ENCODE peak calls at places on chromosomes 4 and X, in ten cellular contexts. One of them, this sample, is unnamed.
A peak's percentile ranks its signal among the peaks of the same experiment; 100 is the strongest.

GRCh38 chr4:114598191-114599121 is at the start of gene UGT8:
- DNase-seq in endothelial cell: peak; percentile 59
- DNase-seq in choroid plexus epithelial cell: peak; percentile 14
- DNase-seq in AG09309: no peak
- DNase-seq in heart left ventricle: no peak
- DNase-seq in CD14-positive monocyte: no peak
- DNase-seq in activated CD8-positive, alpha-beta T cell treated with anti-CD3 and anti-CD28 coated beads for 36 hours: peak; percentile 61
- DNase-seq in cardiac fibroblast: peak; percentile 8
- DNase-seq in astrocyte of the spinal cord: peak; percentile 16
- DNase-seq in H9: peak; percentile 77
- DNase-seq in this sample: peak; percentile 13

GRCh38 chr4:53713296-53713695 is 122.0 kb upstream of the LNX1 start:
- DNase-seq in heart left ventricle: no peak
- DNase-seq in astrocyte of the spinal cord: no peak
- DNase-seq in AG09309: no peak
- DNase-seq in CD14-positive monocyte: no peak
- DNase-seq in choroid plexus epithelial cell: peak; percentile 34
- DNase-seq in activated CD8-positive, alpha-beta T cell treated with anti-CD3 and anti-CD28 coated beads for 36 hours: no peak
- DNase-seq in H9: no peak
- DNase-seq in cardiac fibroblast: no peak
- DNase-seq in endothelial cell: no peak
- DNase-seq in this sample: no peak

GRCh38 chr4:131408102-131408501 is 1741.0 kb upstream of the PCDH10 start:
- DNase-seq in CD14-positive monocyte: no peak
- DNase-seq in cardiac fibroblast: no peak
- DNase-seq in choroid plexus epithelial cell: no peak
- DNase-seq in astrocyte of the spinal cord: no peak
- DNase-seq in H9: no peak
- DNase-seq in heart left ventricle: no peak
- DNase-seq in activated CD8-positive, alpha-beta T cell treated with anti-CD3 and anti-CD28 coated beads for 36 hours: no peak
- DNase-seq in endothelial cell: no peak
- DNase-seq in AG09309: no peak
- DNase-seq in this sample: no peak

GRCh38 chrX:115589419-115589818 is 28.4 kb downstream of the PLS3 start:
- DNase-seq in activated CD8-positive, alpha-beta T cell treated with anti-CD3 and anti-CD28 coated beads for 36 hours: no peak
- DNase-seq in cardiac fibroblast: no peak
- DNase-seq in H9: no peak
- DNase-seq in choroid plexus epithelial cell: no peak
- DNase-seq in astrocyte of the spinal cord: no peak
- DNase-seq in endothelial cell: no peak
- DNase-seq in AG09309: no peak
- DNase-seq in heart left ventricle: no peak
- DNase-seq in CD14-positive monocyte: no peak
- DNase-seq in this sample: no peak

GRCh38 chr4:24070117-24070516 is 180.3 kb upstream of the PPARGC1A start:
- DNase-seq in choroid plexus epithelial cell: peak; percentile 84
- DNase-seq in cardiac fibroblast: peak; percentile 47
- DNase-seq in endothelial cell: no peak
- DNase-seq in CD14-positive monocyte: no peak
- DNase-seq in H9: no peak
- DNase-seq in heart left ventricle: no peak
- DNase-seq in activated CD8-positive, alpha-beta T cell treated with anti-CD3 and anti-CD28 coated beads for 36 hours: no peak
- DNase-seq in astrocyte of the spinal cord: peak; percentile 79
- DNase-seq in AG09309: peak; percentile 25
- DNase-seq in this sample: peak; percentile 86

GRCh38 chrX:21004835-21005234 is 369.4 kb upstream of the CNKSR2 start:
- DNase-seq in heart left ventricle: no peak
- DNase-seq in CD14-positive monocyte: no peak
- DNase-seq in AG09309: no peak
- DNase-seq in choroid plexus epithelial cell: peak; percentile 2
- DNase-seq in H9: no peak
- DNase-seq in activated CD8-positive, alpha-beta T cell treated with anti-CD3 and anti-CD28 coated beads for 36 hours: no peak
- DNase-seq in cardiac fibroblast: no peak
- DNase-seq in astrocyte of the spinal cord: no peak
- DNase-seq in endothelial cell: no peak
- DNase-seq in this sample: peak; percentile 0

GRCh38 chr4:124414641-124415040 is 297.9 kb downstream of the ANKRD50 start:
- DNase-seq in cardiac fibroblast: no peak
- DNase-seq in heart left ventricle: no peak
- DNase-seq in CD14-positive monocyte: no peak
- DNase-seq in activated CD8-positive, alpha-beta T cell treated with anti-CD3 and anti-CD28 coated beads for 36 hours: no peak
- DNase-seq in choroid plexus epithelial cell: no peak
- DNase-seq in AG09309: no peak
- DNase-seq in H9: no peak
- DNase-seq in astrocyte of the spinal cord: peak; percentile 70
- DNase-seq in endothelial cell: no peak
- DNase-seq in this sample: peak; percentile 50

GRCh38 chr4:7929530-7929951 is 10.1 kb downstream of the AFAP1 start:
- DNase-seq in H9: peak; percentile 69
- DNase-seq in endothelial cell: no peak
- DNase-seq in CD14-positive monocyte: no peak
- DNase-seq in AG09309: no peak
- DNase-seq in astrocyte of the spinal cord: peak; percentile 58
- DNase-seq in choroid plexus epithelial cell: peak; percentile 47
- DNase-seq in heart left ventricle: no peak
- DNase-seq in activated CD8-positive, alpha-beta T cell treated with anti-CD3 and anti-CD28 coated beads for 36 hours: no peak
- DNase-seq in cardiac fibroblast: peak; percentile 33
- DNase-seq in this sample: no peak

GRCh38 chr4:153345011-153345981 is 808 bp downstream of the MND1 start:
- DNase-seq in heart left ventricle: peak; percentile 9
- DNase-seq in endothelial cell: peak; percentile 43
- DNase-seq in choroid plexus epithelial cell: peak; percentile 55
- DNase-seq in activated CD8-positive, alpha-beta T cell treated with anti-CD3 and anti-CD28 coated beads for 36 hours: peak; percentile 69
- DNase-seq in CD14-positive monocyte: no peak
- DNase-seq in cardiac fibroblast: peak; percentile 66
- DNase-seq in astrocyte of the spinal cord: peak; percentile 63
- DNase-seq in H9: peak; percentile 60
- DNase-seq in AG09309: no peak
- DNase-seq in this sample: peak; percentile 49

GRCh38 chr4:3461515-3462291 is 1.4 kb upstream of the DOK7 start:
- DNase-seq in CD14-positive monocyte: no peak
- DNase-seq in activated CD8-positive, alpha-beta T cell treated with anti-CD3 and anti-CD28 coated beads for 36 hours: no peak
- DNase-seq in endothelial cell: no peak
- DNase-seq in AG09309: no peak
- DNase-seq in H9: no peak
- DNase-seq in heart left ventricle: peak; percentile 79
- DNase-seq in cardiac fibroblast: peak; percentile 35
- DNase-seq in choroid plexus epithelial cell: no peak
- DNase-seq in astrocyte of the spinal cord: no peak
- DNase-seq in this sample: no peak

GRCh38 chr4:28621541-28621940 is 1760.9 kb downstream of the STIM2 start:
- DNase-seq in choroid plexus epithelial cell: no peak
- DNase-seq in heart left ventricle: no peak
- DNase-seq in CD14-positive monocyte: no peak
- DNase-seq in astrocyte of the spinal cord: no peak
- DNase-seq in cardiac fibroblast: no peak
- DNase-seq in H9: no peak
- DNase-seq in endothelial cell: no peak
- DNase-seq in AG09309: no peak
- DNase-seq in activated CD8-positive, alpha-beta T cell treated with anti-CD3 and anti-CD28 coated beads for 36 hours: no peak
- DNase-seq in this sample: no peak

GRCh38 chr4:900721-901120 is 31.4 kb downstream of the GAK start:
- DNase-seq in cardiac fibroblast: no peak
- DNase-seq in activated CD8-positive, alpha-beta T cell treated with anti-CD3 and anti-CD28 coated beads for 36 hours: no peak
- DNase-seq in choroid plexus epithelial cell: no peak
- DNase-seq in H9: no peak
- DNase-seq in CD14-positive monocyte: no peak
- DNase-seq in AG09309: no peak
- DNase-seq in heart left ventricle: no peak
- DNase-seq in endothelial cell: no peak
- DNase-seq in astrocyte of the spinal cord: no peak
- DNase-seq in this sample: no peak

GRCh38 chrX:2764766-2765666 is 13.2 kb downstream of the XG start:
- DNase-seq in H9: no peak
- DNase-seq in endothelial cell: no peak
- DNase-seq in cardiac fibroblast: no peak
- DNase-seq in AG09309: no peak
- DNase-seq in CD14-positive monocyte: no peak
- DNase-seq in heart left ventricle: no peak
- DNase-seq in astrocyte of the spinal cord: no peak
- DNase-seq in choroid plexus epithelial cell: no peak
- DNase-seq in activated CD8-positive, alpha-beta T cell treated with anti-CD3 and anti-CD28 coated beads for 36 hours: no peak
- DNase-seq in this sample: no peak

GRCh38 chr4:103449285-103449684 is 251.1 kb upstream of the CENPE start:
- DNase-seq in activated CD8-positive, alpha-beta T cell treated with anti-CD3 and anti-CD28 coated beads for 36 hours: no peak
- DNase-seq in H9: no peak
- DNase-seq in CD14-positive monocyte: no peak
- DNase-seq in endothelial cell: no peak
- DNase-seq in AG09309: no peak
- DNase-seq in choroid plexus epithelial cell: no peak
- DNase-seq in heart left ventricle: no peak
- DNase-seq in astrocyte of the spinal cord: no peak
- DNase-seq in cardiac fibroblast: no peak
- DNase-seq in this sample: no peak

GRCh38 chr4:122765702-122766352 is 33.3 kb downstream of the BBS12 start:
- DNase-seq in activated CD8-positive, alpha-beta T cell treated with anti-CD3 and anti-CD28 coated beads for 36 hours: no peak
- DNase-seq in CD14-positive monocyte: no peak
- DNase-seq in endothelial cell: no peak
- DNase-seq in AG09309: peak; percentile 63
- DNase-seq in choroid plexus epithelial cell: peak; percentile 88
- DNase-seq in heart left ventricle: no peak
- DNase-seq in H9: no peak
- DNase-seq in astrocyte of the spinal cord: peak; percentile 81
- DNase-seq in cardiac fibroblast: peak; percentile 85
- DNase-seq in this sample: peak; percentile 84

GRCh38 chr4:54902976-54903375 is 222.4 kb downstream of the KDR start:
- DNase-seq in AG09309: no peak
- DNase-seq in cardiac fibroblast: no peak
- DNase-seq in CD14-positive monocyte: no peak
- DNase-seq in activated CD8-positive, alpha-beta T cell treated with anti-CD3 and anti-CD28 coated beads for 36 hours: no peak
- DNase-seq in choroid plexus epithelial cell: no peak
- DNase-seq in H9: no peak
- DNase-seq in endothelial cell: no peak
- DNase-seq in astrocyte of the spinal cord: no peak
- DNase-seq in heart left ventricle: no peak
- DNase-seq in this sample: no peak

DNA sequence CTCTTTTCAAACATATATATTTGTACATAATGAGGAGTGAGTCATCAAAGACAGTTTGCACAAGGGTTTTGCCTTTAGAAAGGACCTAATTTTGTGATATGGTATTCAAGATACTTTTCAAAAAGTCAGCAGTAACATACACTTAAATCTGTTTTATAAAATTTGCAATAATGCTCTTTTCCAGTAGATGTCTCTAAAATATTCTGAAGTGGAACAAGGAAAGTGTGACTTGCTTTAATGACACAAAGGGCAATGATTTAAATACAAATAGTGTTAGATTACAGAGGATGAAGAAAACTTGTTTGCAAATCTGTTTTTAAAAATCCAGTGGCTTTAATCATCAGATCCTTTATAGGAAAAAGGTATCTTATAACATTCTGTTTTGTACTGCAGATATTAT is 20.0 kb downstream of the MMRN1 start:
- DNase-seq in heart left ventricle: no peak
- DNase-seq in cardiac fibroblast: no peak
- DNase-seq in choroid plexus epithelial cell: no peak
- DNase-seq in H9: no peak
- DNase-seq in endothelial cell: no peak
- DNase-seq in activated CD8-positive, alpha-beta T cell treated with anti-CD3 and anti-CD28 coated beads for 36 hours: no peak
- DNase-seq in CD14-positive monocyte: no peak
- DNase-seq in AG09309: no peak
- DNase-seq in astrocyte of the spinal cord: no peak
- DNase-seq in this sample: no peak
- TF ChIP-seq CTCF in heart left ventricle: no peak
- TF ChIP-seq CTCF in cardiac fibroblast: no peak
- TF ChIP-seq CTCF in choroid plexus epithelial cell: no peak
- TF ChIP-seq CTCF in H9: no peak
- TF ChIP-seq CTCF in endothelial cell: no peak
- TF ChIP-seq CTCF in activated CD8-positive, alpha-beta T cell treated with anti-CD3 and anti-CD28 coated beads for 36 hours: no peak
- TF ChIP-seq CTCF in CD14-positive monocyte: no peak
- TF ChIP-seq CTCF in AG09309: no peak
- TF ChIP-seq CTCF in astrocyte of the spinal cord: no peak
- TF ChIP-seq CTCF in this sample: no peak

GRCh38 chr4:148776944-148777343 is 334.7 kb upstream of the NR3C2 start:
- DNase-seq in heart left ventricle: no peak
- DNase-seq in AG09309: no peak
- DNase-seq in activated CD8-positive, alpha-beta T cell treated with anti-CD3 and anti-CD28 coated beads for 36 hours: no peak
- DNase-seq in cardiac fibroblast: peak; percentile 12
- DNase-seq in choroid plexus epithelial cell: peak; percentile 67
- DNase-seq in H9: no peak
- DNase-seq in CD14-positive monocyte: no peak
- DNase-seq in astrocyte of the spinal cord: peak; percentile 64
- DNase-seq in endothelial cell: no peak
- DNase-seq in this sample: peak; percentile 20
- TF ChIP-seq CTCF in heart left ventricle: no peak
- TF ChIP-seq CTCF in AG09309: no peak
- TF ChIP-seq CTCF in activated CD8-positive, alpha-beta T cell treated with anti-CD3 and anti-CD28 coated beads for 36 hours: no peak
- TF ChIP-seq CTCF in cardiac fibroblast: no peak
- TF ChIP-seq CTCF in choroid plexus epithelial cell: no peak
- TF ChIP-seq CTCF in H9: no peak
- TF ChIP-seq CTCF in CD14-positive monocyte: no peak
- TF ChIP-seq CTCF in astrocyte of the spinal cord: no peak
- TF ChIP-seq CTCF in endothelial cell: no peak
- TF ChIP-seq CTCF in this sample: no peak

DNA sequence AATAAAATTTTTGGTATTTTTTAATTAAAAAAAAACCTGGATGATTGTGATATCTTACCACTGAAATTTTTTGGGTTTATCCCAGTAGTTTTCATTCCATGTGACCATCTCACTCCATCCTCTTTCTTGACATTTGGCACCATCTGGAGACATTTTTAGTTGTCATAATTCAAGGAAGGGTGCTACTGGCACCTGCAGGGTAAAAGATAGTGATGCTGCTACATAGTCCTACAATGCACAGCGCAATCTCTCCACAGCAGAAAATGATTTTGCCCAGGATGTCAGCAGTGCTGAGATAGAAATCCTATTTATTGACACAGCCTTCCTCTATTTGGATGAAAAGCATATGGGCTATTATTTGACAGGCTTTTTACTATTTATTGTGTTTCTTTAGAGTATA is 79.3 kb downstream of the RBPJ start:
- DNase-seq in choroid plexus epithelial cell: no peak
- DNase-seq in activated CD8-positive, alpha-beta T cell treated with anti-CD3 and anti-CD28 coated beads for 36 hours: no peak
- DNase-seq in endothelial cell: no peak
- DNase-seq in CD14-positive monocyte: no peak
- DNase-seq in H9: no peak
- DNase-seq in cardiac fibroblast: no peak
- DNase-seq in astrocyte of the spinal cord: no peak
- DNase-seq in AG09309: no peak
- DNase-seq in heart left ventricle: no peak
- DNase-seq in this sample: no peak
- TF ChIP-seq CTCF in choroid plexus epithelial cell: no peak
- TF ChIP-seq CTCF in activated CD8-positive, alpha-beta T cell treated with anti-CD3 and anti-CD28 coated beads for 36 hours: no peak
- TF ChIP-seq CTCF in endothelial cell: no peak
- TF ChIP-seq CTCF in CD14-positive monocyte: no peak
- TF ChIP-seq CTCF in H9: no peak
- TF ChIP-seq CTCF in cardiac fibroblast: no peak
- TF ChIP-seq CTCF in astrocyte of the spinal cord: no peak
- TF ChIP-seq CTCF in AG09309: no peak
- TF ChIP-seq CTCF in heart left ventricle: no peak
- TF ChIP-seq CTCF in this sample: no peak

GRCh38 chrX:112913807-112914206 is 73.2 kb upstream of the AMOT start:
- DNase-seq in H9: no peak
- DNase-seq in AG09309: no peak
- DNase-seq in cardiac fibroblast: no peak
- DNase-seq in activated CD8-positive, alpha-beta T cell treated with anti-CD3 and anti-CD28 coated beads for 36 hours: no peak
- DNase-seq in CD14-positive monocyte: no peak
- DNase-seq in choroid plexus epithelial cell: no peak
- DNase-seq in endothelial cell: no peak
- DNase-seq in heart left ventricle: no peak
- DNase-seq in astrocyte of the spinal cord: no peak
- DNase-seq in this sample: no peak
- TF ChIP-seq CTCF in H9: peak; percentile 59
- TF ChIP-seq CTCF in AG09309: no peak
- TF ChIP-seq CTCF in cardiac fibroblast: no peak
- TF ChIP-seq CTCF in activated CD8-positive, alpha-beta T cell treated with anti-CD3 and anti-CD28 coated beads for 36 hours: no peak
- TF ChIP-seq CTCF in CD14-positive monocyte: no peak
- TF ChIP-seq CTCF in choroid plexus epithelial cell: no peak
- TF ChIP-seq CTCF in endothelial cell: no peak
- TF ChIP-seq CTCF in heart left ventricle: no peak
- TF ChIP-seq CTCF in astrocyte of the spinal cord: no peak
- TF ChIP-seq CTCF in this sample: no peak

This sample was measured in foreskin fibroblast.